ENCODE peak calls at places on chromosomes 13 and 19, in nine cellular contexts. One of them, this sample, is unnamed.
A peak's percentile ranks its signal among the peaks of the same experiment; 100 is the strongest.

GRCh38 chr13:86862137-86862536 is 809.0 kb upstream of the SLITRK5 start:
- DNase-seq in effector memory CD4-positive, alpha-beta T cell: no peak
- DNase-seq in RWPE1: no peak
- DNase-seq in H9: peak; percentile 34
- DNase-seq in spleen: no peak
- DNase-seq in left ventricle myocardium inferior: no peak
- DNase-seq in heart right ventricle: no peak
- DNase-seq in PC-9: no peak
- DNase-seq in thoracic aorta: no peak
- DNase-seq in this sample: no peak

GRCh38 chr19:55270172-55270942 is 9.6 kb downstream of the HSPBP1 start:
- DNase-seq in effector memory CD4-positive, alpha-beta T cell: no peak
- DNase-seq in RWPE1: no peak
- DNase-seq in H9: no peak
- DNase-seq in spleen: no peak
- DNase-seq in left ventricle myocardium inferior: no peak
- DNase-seq in heart right ventricle: no peak
- DNase-seq in PC-9: no peak
- DNase-seq in thoracic aorta: no peak
- DNase-seq in this sample: no peak

GRCh38 chr19:2332341-2333026 is 4.0 kb downstream of the SPPL2B start:
- DNase-seq in effector memory CD4-positive, alpha-beta T cell: no peak
- DNase-seq in RWPE1: no peak
- DNase-seq in H9: no peak
- DNase-seq in spleen: peak; percentile 93
- DNase-seq in left ventricle myocardium inferior: peak; percentile 38
- DNase-seq in heart right ventricle: peak; percentile 38
- DNase-seq in PC-9: no peak
- DNase-seq in thoracic aorta: no peak
- DNase-seq in this sample: peak; percentile 50

GRCh38 chr13:30572859-30573275 is 44.9 kb upstream of the USPL1 start:
- DNase-seq in effector memory CD4-positive, alpha-beta T cell: no peak
- DNase-seq in RWPE1: peak; percentile 23
- DNase-seq in H9: no peak
- DNase-seq in spleen: no peak
- DNase-seq in left ventricle myocardium inferior: no peak
- DNase-seq in heart right ventricle: no peak
- DNase-seq in PC-9: no peak
- DNase-seq in thoracic aorta: no peak
- DNase-seq in this sample: no peak

GRCh38 chr13:75803175-75803611 is 167.1 kb downstream of the LMO7 start:
- DNase-seq in effector memory CD4-positive, alpha-beta T cell: no peak
- DNase-seq in RWPE1: no peak
- DNase-seq in H9: peak; percentile 85
- DNase-seq in spleen: no peak
- DNase-seq in left ventricle myocardium inferior: no peak
- DNase-seq in heart right ventricle: no peak
- DNase-seq in PC-9: no peak
- DNase-seq in thoracic aorta: no peak
- DNase-seq in this sample: no peak

GRCh38 chr19:47028372-47028672 is 8.7 kb downstream of the NPAS1 start:
- DNase-seq in effector memory CD4-positive, alpha-beta T cell: no peak
- DNase-seq in RWPE1: no peak
- DNase-seq in H9: peak; percentile 61
- DNase-seq in spleen: no peak
- DNase-seq in left ventricle myocardium inferior: no peak
- DNase-seq in heart right ventricle: no peak
- DNase-seq in PC-9: no peak
- DNase-seq in thoracic aorta: no peak
- DNase-seq in this sample: no peak

GRCh38 chr13:110850840-110851239 is 64.0 kb downstream of the ANKRD10 start:
- DNase-seq in effector memory CD4-positive, alpha-beta T cell: no peak
- DNase-seq in RWPE1: no peak
- DNase-seq in H9: no peak
- DNase-seq in spleen: no peak
- DNase-seq in left ventricle myocardium inferior: no peak
- DNase-seq in heart right ventricle: no peak
- DNase-seq in PC-9: no peak
- DNase-seq in thoracic aorta: no peak
- DNase-seq in this sample: no peak

GRCh38 chr13:94327318-94327717 is 152.2 kb downstream of the DCT start:
- DNase-seq in effector memory CD4-positive, alpha-beta T cell: no peak
- DNase-seq in RWPE1: no peak
- DNase-seq in H9: no peak
- DNase-seq in spleen: no peak
- DNase-seq in left ventricle myocardium inferior: no peak
- DNase-seq in heart right ventricle: no peak
- DNase-seq in PC-9: no peak
- DNase-seq in thoracic aorta: no peak
- DNase-seq in this sample: no peak

GRCh38 chr19:13838943-13839192 is 38.1 kb upstream of the NANOS3 start:
- DNase-seq in effector memory CD4-positive, alpha-beta T cell: no peak
- DNase-seq in RWPE1: no peak
- DNase-seq in H9: peak; percentile 40
- DNase-seq in spleen: no peak
- DNase-seq in left ventricle myocardium inferior: no peak
- DNase-seq in heart right ventricle: peak; percentile 93
- DNase-seq in PC-9: peak; percentile 86
- DNase-seq in thoracic aorta: peak; percentile 65
- DNase-seq in this sample: no peak

GRCh38 chr19:54959840-54960239 is 6.3 kb upstream of the NLRP2 start:
- DNase-seq in effector memory CD4-positive, alpha-beta T cell: no peak
- DNase-seq in RWPE1: no peak
- DNase-seq in H9: no peak
- DNase-seq in spleen: no peak
- DNase-seq in left ventricle myocardium inferior: no peak
- DNase-seq in heart right ventricle: no peak
- DNase-seq in PC-9: no peak
- DNase-seq in thoracic aorta: no peak
- DNase-seq in this sample: no peak

GRCh38 chr13:39561971-39562370 is 41.0 kb downstream of the LHFPL6 start:
- DNase-seq in effector memory CD4-positive, alpha-beta T cell: no peak
- DNase-seq in RWPE1: no peak
- DNase-seq in H9: no peak
- DNase-seq in spleen: no peak
- DNase-seq in left ventricle myocardium inferior: no peak
- DNase-seq in heart right ventricle: no peak
- DNase-seq in PC-9: peak; percentile 54
- DNase-seq in thoracic aorta: no peak
- DNase-seq in this sample: no peak

GRCh38 chr13:41699759-41700158 is 242.4 kb downstream of the RGCC start:
- DNase-seq in effector memory CD4-positive, alpha-beta T cell: no peak
- DNase-seq in RWPE1: no peak
- DNase-seq in H9: no peak
- DNase-seq in spleen: no peak
- DNase-seq in left ventricle myocardium inferior: no peak
- DNase-seq in heart right ventricle: no peak
- DNase-seq in PC-9: no peak
- DNase-seq in thoracic aorta: no peak
- DNase-seq in this sample: no peak

GRCh38 chr13:95546919-95547318 is 5.6 kb upstream of the CLDN10 start:
- DNase-seq in effector memory CD4-positive, alpha-beta T cell: no peak
- DNase-seq in RWPE1: no peak
- DNase-seq in H9: peak; percentile 33
- DNase-seq in spleen: no peak
- DNase-seq in left ventricle myocardium inferior: no peak
- DNase-seq in heart right ventricle: no peak
- DNase-seq in PC-9: no peak
- DNase-seq in thoracic aorta: no peak
- DNase-seq in this sample: no peak

GRCh38 chr13:46160474-46161066 is 21.4 kb downstream of the LCP1 start:
- DNase-seq in effector memory CD4-positive, alpha-beta T cell: no peak
- DNase-seq in RWPE1: peak; percentile 50
- DNase-seq in H9: no peak
- DNase-seq in spleen: no peak
- DNase-seq in left ventricle myocardium inferior: no peak
- DNase-seq in heart right ventricle: no peak
- DNase-seq in PC-9: no peak
- DNase-seq in thoracic aorta: no peak
- DNase-seq in this sample: no peak

GRCh38 chr19:11168568-11168967 is 13.0 kb upstream of the SPC24 start:
- DNase-seq in effector memory CD4-positive, alpha-beta T cell: no peak
- DNase-seq in RWPE1: peak; percentile 91
- DNase-seq in H9: no peak
- DNase-seq in spleen: no peak
- DNase-seq in left ventricle myocardium inferior: no peak
- DNase-seq in heart right ventricle: no peak
- DNase-seq in PC-9: peak; percentile 69
- DNase-seq in thoracic aorta: no peak
- DNase-seq in this sample: no peak

GRCh38 chr19:19602136-19602712 is 16.3 kb downstream of the PBX4 start:
- DNase-seq in effector memory CD4-positive, alpha-beta T cell: peak; percentile 61
- DNase-seq in RWPE1: peak; percentile 45
- DNase-seq in H9: no peak
- DNase-seq in spleen: no peak
- DNase-seq in left ventricle myocardium inferior: no peak
- DNase-seq in heart right ventricle: no peak
- DNase-seq in PC-9: peak; percentile 98
- DNase-seq in thoracic aorta: no peak
- DNase-seq in this sample: no peak

GRCh38 chr19:53357821-53358581 is 7.5 kb upstream of the ZNF525 start:
- DNase-seq in effector memory CD4-positive, alpha-beta T cell: no peak
- DNase-seq in RWPE1: no peak
- DNase-seq in H9: peak; percentile 42
- DNase-seq in spleen: no peak
- DNase-seq in left ventricle myocardium inferior: no peak
- DNase-seq in heart right ventricle: peak; percentile 27
- DNase-seq in PC-9: no peak
- DNase-seq in thoracic aorta: no peak
- DNase-seq in this sample: no peak

GRCh38 chr19:8393192-8393870 is 3.2 kb downstream of the RAB11B start:
- DNase-seq in effector memory CD4-positive, alpha-beta T cell: no peak
- DNase-seq in RWPE1: no peak
- DNase-seq in H9: no peak
- DNase-seq in spleen: no peak
- DNase-seq in left ventricle myocardium inferior: no peak
- DNase-seq in heart right ventricle: no peak
- DNase-seq in PC-9: no peak
- DNase-seq in thoracic aorta: no peak
- DNase-seq in this sample: no peak
- H3K27ac ChIP-seq in effector memory CD4-positive, alpha-beta T cell: no peak overlapping the region
- H3K27ac ChIP-seq in RWPE1: peak overlapping the region; percentile 85
- H3K27ac ChIP-seq in H9: no peak overlapping the region
- H3K27ac ChIP-seq in spleen: peak overlapping the region; percentile 39
- H3K27ac ChIP-seq in left ventricle myocardium inferior: peak overlapping the region; percentile 100
- H3K27ac ChIP-seq in heart right ventricle: peak overlapping the region; percentile 100
- H3K27ac ChIP-seq in PC-9: no peak overlapping the region
- H3K27ac ChIP-seq in thoracic aorta: peak overlapping the region; percentile 100
- H3K27ac ChIP-seq in this sample: peak overlapping the region; percentile 100

DNA sequence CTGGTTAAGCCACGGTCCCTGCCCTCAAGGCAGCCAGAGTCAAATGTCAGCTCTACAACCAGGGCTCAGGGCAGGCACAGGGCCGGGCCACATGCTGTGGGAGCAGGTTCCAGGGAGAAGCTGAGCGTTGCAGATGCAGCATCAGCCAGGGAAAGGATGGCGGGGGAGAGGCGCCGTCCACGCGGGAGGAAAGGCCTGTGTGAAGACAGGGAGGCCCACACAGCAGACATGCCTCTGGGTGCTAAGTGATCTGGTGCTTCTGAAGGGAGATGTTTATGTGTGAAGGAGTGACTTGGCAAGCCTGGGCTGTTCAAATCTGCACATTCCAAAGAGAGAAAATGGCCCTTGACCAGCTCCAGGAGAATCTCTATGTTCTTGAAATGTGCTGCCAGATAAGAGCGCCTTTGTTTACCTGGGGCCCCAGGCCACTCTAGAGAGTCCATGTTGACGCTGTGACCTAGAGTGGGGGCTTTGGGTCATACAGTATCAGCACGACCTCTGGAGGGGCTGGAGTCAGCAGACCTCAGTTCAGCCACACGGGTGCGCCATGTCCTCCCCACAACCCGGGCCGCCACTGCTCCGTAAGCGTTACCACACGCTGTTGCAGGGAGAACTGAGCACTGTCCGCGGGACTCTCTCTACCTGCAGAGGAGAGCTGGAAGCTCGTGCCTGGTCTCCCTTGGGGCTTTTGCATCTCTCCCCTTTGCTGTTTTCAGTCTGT is 15.9 kb upstream of the ATF5 start:
- DNase-seq in effector memory CD4-positive, alpha-beta T cell: no peak
- DNase-seq in RWPE1: no peak
- DNase-seq in H9: peak; percentile 74
- DNase-seq in spleen: no peak
- DNase-seq in left ventricle myocardium inferior: no peak
- DNase-seq in heart right ventricle: no peak
- DNase-seq in PC-9: no peak
- DNase-seq in thoracic aorta: no peak
- DNase-seq in this sample: no peak
- H3K27ac ChIP-seq in effector memory CD4-positive, alpha-beta T cell: no peak overlapping the region
- H3K27ac ChIP-seq in RWPE1: peak overlapping the region; percentile 39
- H3K27ac ChIP-seq in H9: no peak overlapping the region
- H3K27ac ChIP-seq in spleen: peak overlapping the region; percentile 15
- H3K27ac ChIP-seq in left ventricle myocardium inferior: no peak overlapping the region
- H3K27ac ChIP-seq in heart right ventricle: no peak overlapping the region
- H3K27ac ChIP-seq in PC-9: no peak overlapping the region
- H3K27ac ChIP-seq in thoracic aorta: no peak overlapping the region
- H3K27ac ChIP-seq in this sample: no peak overlapping the region

GRCh38 chr13:50916701-50917184 is 7.2 kb downstream of the RNASEH2B start:
- DNase-seq in effector memory CD4-positive, alpha-beta T cell: no peak
- DNase-seq in RWPE1: no peak
- DNase-seq in H9: no peak
- DNase-seq in spleen: no peak
- DNase-seq in left ventricle myocardium inferior: peak; percentile 17
- DNase-seq in heart right ventricle: no peak
- DNase-seq in PC-9: no peak
- DNase-seq in thoracic aorta: no peak
- DNase-seq in this sample: no peak
- H3K27ac ChIP-seq in effector memory CD4-positive, alpha-beta T cell: no peak overlapping the region
- H3K27ac ChIP-seq in RWPE1: no peak overlapping the region
- H3K27ac ChIP-seq in H9: no peak overlapping the region
- H3K27ac ChIP-seq in spleen: peak overlapping the region; percentile 79
- H3K27ac ChIP-seq in left ventricle myocardium inferior: peak overlapping the region; percentile 75
- H3K27ac ChIP-seq in heart right ventricle: peak overlapping the region; percentile 39
- H3K27ac ChIP-seq in PC-9: no peak overlapping the region
- H3K27ac ChIP-seq in thoracic aorta: no peak overlapping the region
- H3K27ac ChIP-seq in this sample: peak overlapping the region; percentile 35

DNA sequence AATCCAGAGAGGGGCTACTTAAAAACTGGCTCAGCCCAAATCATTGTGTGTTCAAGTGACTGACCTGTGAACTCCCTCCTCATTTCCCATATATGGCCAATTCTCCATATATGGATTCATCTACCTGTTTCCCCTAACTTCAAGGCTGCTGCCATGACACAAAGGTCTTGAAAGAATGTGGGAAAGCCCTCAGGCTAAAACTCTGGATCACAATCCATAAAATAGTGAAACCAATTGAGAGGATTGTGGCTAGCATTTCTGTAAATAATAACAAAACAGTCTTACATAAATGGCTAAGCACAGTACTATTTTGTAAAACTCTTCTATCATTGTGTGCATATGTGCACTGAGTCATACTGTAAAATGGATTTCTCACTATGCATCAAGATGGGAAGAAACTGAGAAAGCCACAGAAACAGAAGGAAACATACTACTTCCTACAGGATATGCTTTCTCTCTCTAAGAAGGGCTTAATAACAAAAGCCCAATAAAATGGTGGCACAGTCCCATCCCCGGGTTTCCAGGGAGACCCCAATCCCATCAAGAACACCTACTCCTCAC is 80.5 kb downstream of the FOXO1 start:
- DNase-seq in effector memory CD4-positive, alpha-beta T cell: no peak
- DNase-seq in RWPE1: no peak
- DNase-seq in H9: no peak
- DNase-seq in spleen: no peak
- DNase-seq in left ventricle myocardium inferior: no peak
- DNase-seq in heart right ventricle: no peak
- DNase-seq in PC-9: peak; percentile 54
- DNase-seq in thoracic aorta: no peak
- DNase-seq in this sample: no peak
- H3K27ac ChIP-seq in effector memory CD4-positive, alpha-beta T cell: no peak overlapping the region
- H3K27ac ChIP-seq in RWPE1: no peak overlapping the region
- H3K27ac ChIP-seq in H9: peak overlapping the region; percentile 25
- H3K27ac ChIP-seq in spleen: peak overlapping the region; percentile 1
- H3K27ac ChIP-seq in left ventricle myocardium inferior: peak overlapping the region; percentile 75
- H3K27ac ChIP-seq in heart right ventricle: peak overlapping the region; percentile 91
- H3K27ac ChIP-seq in PC-9: no peak overlapping the region
- H3K27ac ChIP-seq in thoracic aorta: no peak overlapping the region
- H3K27ac ChIP-seq in this sample: no peak overlapping the region